ENCODE peak calls at places on chromosomes 4 and X, in eight cellular contexts. Q is suprapubic skin, T is HepG2, E is stomach, J is HCT116, L is prostate gland, H is sigmoid colon, D is Panc1. Y is an unnamed sample.

GRCh38 chr4:183142566-183143545 is 43.8 kb downstream of the WWC2 start:
- DNase-seq in L (peak), E (peak), D (no peak), J (no peak), Q (peak), T (no peak), H (peak), Y (no peak)

GRCh38 chr4:97653701-97654100 is 489.6 kb downstream of the STPG2 start:
- DNase-seq in T (no peak), Q (no peak), E (no peak), D (no peak), H (no peak), J (no peak), L (no peak), Y (no peak)

GRCh38 chr4:121462660-121463261 is 81.9 kb upstream of the QRFPR start:
- DNase-seq in J (peak), H (no peak), L (peak), T (peak), D (peak), Q (no peak), E (peak), Y (peak)

GRCh38 chr4:80331693-80332092 is 3.8 kb upstream of the CFAP299 start:
- DNase-seq in D (no peak), T (no peak), H (no peak), J (no peak), Q (no peak), L (no peak), E (no peak), Y (no peak)

GRCh38 chr4:105594094-105595010 is 41.9 kb downstream of the ARHGEF38 start:
- DNase-seq in T (peak), D (no peak), H (no peak), E (no peak), Q (no peak), L (no peak), J (no peak), Y (no peak)

GRCh38 chr4:6939761-6940743 is 30.4 kb downstream of the TBC1D14 start:
- DNase-seq in Q (no peak), L (no peak), J (no peak), H (no peak), D (no peak), E (no peak), T (no peak), Y (no peak)

GRCh38 chr4:173332021-173332487 is 2.1 kb downstream of the HMGB2 start:
- DNase-seq in D (no peak), Q (no peak), L (no peak), E (no peak), J (no peak), H (no peak), T (no peak), Y (no peak)

GRCh38 chrX:43166874-43167273 is 388.9 kb upstream of the PPP1R2C start:
- DNase-seq in E (no peak), L (no peak), D (no peak), J (no peak), H (no peak), T (peak), Q (no peak), Y (no peak)

GRCh38 chr4:177759714-177760113 is 317.5 kb upstream of the AGA start:
- DNase-seq in D (no peak), L (no peak), E (no peak), Q (no peak), T (no peak), J (no peak), H (no peak), Y (no peak)

GRCh38 chr4:152534541-152535231 is 1.2 kb downstream of the FBXW7 start:
- DNase-seq in L (no peak), D (no peak), T (no peak), E (peak), J (no peak), Q (peak), H (no peak), Y (peak)

GRCh38 chr4:73244941-73245601 is 13.5 kb downstream of the ANKRD17 start:
- DNase-seq in E (no peak), D (no peak), T (no peak), Q (no peak), L (no peak), J (no peak), H (no peak), Y (peak)

GRCh38 chr4:127959794-127960193 is 5.2 kb downstream of the MFSD8 start:
- DNase-seq in H (no peak), L (no peak), T (no peak), E (no peak), Q (no peak), D (no peak), J (no peak), Y (no peak)

GRCh38 chrX:23035493-23035892 is 35.7 kb downstream of the DDX53 start:
- DNase-seq in Q (no peak), L (no peak), E (no peak), D (no peak), T (no peak), H (no peak), J (no peak), Y (peak)

GRCh38 chrX:153643431-153644351 is 3.3 kb upstream of the DUSP9 start:
- DNase-seq in D (no peak), E (no peak), H (peak), T (no peak), J (no peak), L (no peak), Q (no peak), Y (peak)

GRCh38 chrX:153642313-153642654 is 4.7 kb upstream of the DUSP9 start:
- DNase-seq in E (no peak), J (no peak), H (no peak), D (no peak), L (no peak), Q (no peak), T (no peak), Y (peak)

GRCh38 chrX:153644356-153645125 is 2.5 kb upstream of the DUSP9 start:
- DNase-seq in J (no peak), Q (no peak), T (no peak), E (no peak), H (peak), L (no peak), D (no peak), Y (peak)

GRCh38 chrX:153641575-153642312 is 5.3 kb upstream of the DUSP9 start:
- DNase-seq in Q (no peak), T (peak), J (no peak), H (no peak), E (no peak), D (no peak), L (no peak), Y (peak)

GRCh38 chrX:153642655-153643430 is 4.2 kb upstream of the DUSP9 start:
- DNase-seq in D (no peak), L (no peak), E (no peak), H (no peak), Q (no peak), T (no peak), J (no peak), Y (peak)
- H3K4me3 ChIP-seq in D (peak), L (no peak), E (peak), H (no peak), Q (peak), T (peak), J (no peak), Y (peak)

DNA sequence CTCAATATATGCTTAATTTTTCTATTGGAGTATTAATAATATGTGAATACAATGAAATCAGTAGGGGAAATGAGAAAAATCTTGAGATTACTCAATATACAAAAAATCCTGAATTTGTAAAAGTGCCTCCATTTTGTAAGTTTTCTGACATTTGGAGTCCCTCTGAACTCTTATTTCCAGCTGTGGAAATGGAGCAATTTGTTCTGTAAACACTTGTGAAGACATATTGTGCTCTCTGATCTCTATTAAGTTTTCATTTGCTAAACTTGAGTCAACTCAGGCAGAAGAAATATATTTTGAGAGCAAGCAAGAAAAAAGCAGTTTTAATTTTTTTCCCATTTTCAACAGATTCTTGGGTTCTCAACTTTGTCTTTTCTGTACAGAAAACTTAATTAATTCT is 51.4 kb upstream of the PCDH18 start:
- DNase-seq in D (no peak), L (no peak), H (no peak), Q (no peak), E (no peak), T (no peak), J (no peak), Y (no peak)
- TF ChIP-seq POLR2AphosphoS5 in D (no peak), L (no peak), H (peak), Q (no peak), E (no peak), T (no peak), J (no peak), Y (no peak)

DNA sequence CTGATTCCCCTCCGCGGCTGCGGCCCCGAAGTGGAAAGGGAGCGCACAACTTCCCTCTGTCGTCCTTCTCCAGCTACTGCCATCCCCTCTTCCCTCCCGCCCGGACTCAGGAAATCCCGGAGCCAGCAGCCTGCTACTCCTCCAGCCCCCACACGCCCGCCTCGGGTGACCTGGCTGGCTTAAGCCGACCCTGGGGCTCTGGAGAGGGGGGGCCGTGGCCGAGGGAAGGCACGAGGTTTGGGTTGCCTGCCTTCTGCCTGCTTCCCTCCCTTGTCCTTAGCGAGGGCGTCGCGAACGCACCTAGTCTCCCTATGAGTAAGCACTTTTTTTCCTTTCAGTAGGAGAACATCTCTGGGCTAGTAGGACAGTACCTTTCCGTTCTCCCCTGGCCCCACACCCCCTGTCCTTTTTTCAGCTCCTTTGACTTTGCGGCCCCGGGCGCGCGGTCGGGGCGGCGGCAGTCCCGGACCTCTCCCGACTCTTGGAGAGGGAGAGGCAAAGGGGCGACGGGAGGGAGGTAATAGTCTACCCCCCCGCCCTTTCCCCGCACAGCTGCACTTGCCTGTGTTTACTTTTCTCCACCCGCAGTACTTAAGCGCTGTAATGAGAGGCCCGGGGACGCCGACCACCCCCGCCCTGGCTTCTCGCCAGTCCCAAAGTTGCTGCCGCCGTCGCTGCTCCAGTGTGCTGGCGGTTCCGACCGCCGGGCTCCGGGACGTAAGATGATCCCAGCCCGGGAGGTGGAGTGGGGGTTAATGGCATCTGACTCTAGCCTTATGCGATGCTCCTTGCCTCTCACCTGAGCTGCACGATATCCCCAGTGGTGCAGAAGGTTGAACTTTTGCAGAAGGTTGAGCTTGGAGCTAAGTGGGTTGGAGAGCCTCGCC is 874 bp downstream of the PLS3 start:
- DNase-seq in E (peak), T (peak), J (no peak), D (no peak), H (peak), Q (peak), L (peak), Y (peak)
- TF ChIP-seq CTCF in E (no peak), T (no peak), J (no peak), D (no peak), H (no peak), Q (no peak), L (no peak), Y (no peak)

GRCh38 chr4:88158038-88158359 is 440 bp downstream of the ABCG2 start:
- DNase-seq in E (no peak), H (no peak), T (no peak), L (no peak), J (no peak), D (no peak), Q (no peak), Y (no peak)
- H3K4me3 ChIP-seq in E (peak), H (no peak), T (peak), L (peak), J (peak), D (peak), Q (peak), Y (peak)